ENCODE peak calls at places on chromosome 18, in four cellular contexts. One of them, this sample, is unnamed.

GRCh38 chr18:37669991-37670534 is 104.5 kb upstream of the CELF4 start:
- DNase-seq in AG04450: no peak
- DNase-seq in DND-41: no peak
- DNase-seq in left cardiac atrium: no peak
- DNase-seq in this sample: no peak

GRCh38 chr18:77249583-77250500 is at the start of gene GALR1:
- DNase-seq in AG04450: no peak
- DNase-seq in DND-41: no peak
- DNase-seq in left cardiac atrium: no peak
- DNase-seq in this sample: no peak

GRCh38 chr18:55875330-55875933 is 287.4 kb upstream of the TCF4 start:
- DNase-seq in AG04450: no peak
- DNase-seq in DND-41: no peak
- DNase-seq in left cardiac atrium: no peak
- DNase-seq in this sample: no peak

GRCh38 chr18:46199515-46200147 is 95.4 kb downstream of the HAUS1 start:
- DNase-seq in AG04450: peak
- DNase-seq in DND-41: no peak
- DNase-seq in left cardiac atrium: no peak
- DNase-seq in this sample: no peak

GRCh38 chr18:61841709-61842108 is 51.1 kb downstream of the RNF152 start:
- DNase-seq in AG04450: no peak
- DNase-seq in DND-41: no peak
- DNase-seq in left cardiac atrium: no peak
- DNase-seq in this sample: no peak

GRCh38 chr18:76956648-76957047 is 134.3 kb downstream of the ZNF236 start:
- DNase-seq in AG04450: no peak
- DNase-seq in DND-41: no peak
- DNase-seq in left cardiac atrium: no peak
- DNase-seq in this sample: no peak

GRCh38 chr18:24672165-24672950 is 211.9 kb downstream of the HRH4 start:
- DNase-seq in AG04450: no peak
- DNase-seq in DND-41: no peak
- DNase-seq in left cardiac atrium: no peak
- DNase-seq in this sample: no peak

GRCh38 chr18:22789600-22789999 is 143.5 kb upstream of the RBBP8 start:
- DNase-seq in AG04450: no peak
- DNase-seq in DND-41: no peak
- DNase-seq in left cardiac atrium: no peak
- DNase-seq in this sample: no peak

GRCh38 chr18:74683573-74683972 is 85.9 kb downstream of the ZNF407 start:
- DNase-seq in AG04450: no peak
- DNase-seq in DND-41: no peak
- DNase-seq in left cardiac atrium: no peak
- DNase-seq in this sample: no peak

GRCh38 chr18:74796928-74797576 is 199.4 kb downstream of the ZNF407 start:
- DNase-seq in AG04450: peak
- DNase-seq in DND-41: no peak
- DNase-seq in left cardiac atrium: no peak
- DNase-seq in this sample: no peak

This sample was measured in pancreas.